ENCODE peak calls at places on chromosomes 7 and 10, in seven cellular contexts. B is AG09309; Z is CD8-positive, alpha-beta T cell; I is HCT116; P is neural crest cell; W is omental fat pad; V is body of pancreas. Y is an unnamed sample.
A peak's percentile ranks its signal among the peaks of the same experiment; 100 is the strongest.

GRCh38 chr7:157669768-157670345 is 333.1 kb downstream of the DNAJB6 start:
- DNase-seq in B (no peak), Z (no peak), I (no peak), P (no peak), W (no peak), V (no peak), Y (no peak)

GRCh38 chr7:46450425-46450824 is 529.4 kb upstream of the IGFBP3 start:
- DNase-seq in B (no peak), Z (no peak), I (no peak), P (no peak), W (no peak), V (no peak), Y (no peak)

GRCh38 chr10:112526906-112527305 is 79.9 kb downstream of the VTI1A start:
- DNase-seq in B (no peak), Z (no peak), I (peak; percentile 71), P (no peak), W (no peak), V (no peak), Y (no peak)

GRCh38 chr10:23280420-23281043 is 64.1 kb downstream of the C10orf67 start:
- DNase-seq in B (no peak), Z (no peak), I (no peak), P (no peak), W (no peak), V (no peak), Y (no peak)

GRCh38 chr7:45973725-45974532 is 52.9 kb upstream of the IGFBP3 start:
- DNase-seq in B (no peak), Z (no peak), I (no peak), P (peak; percentile 47), W (no peak), V (no peak), Y (no peak)

GRCh38 chr10:26217396-26218105 is 977 bp downstream of the GAD2 start:
- DNase-seq in B (no peak), Z (no peak), I (no peak), P (peak; percentile 6), W (no peak), V (no peak), Y (no peak)

GRCh38 chr7:150481207-150481920 is 30.9 kb downstream of the GIMAP8 start:
- DNase-seq in B (no peak), Z (peak; percentile 47), I (no peak), P (no peak), W (no peak), V (no peak), Y (no peak)

GRCh38 chr7:43647772-43648643 is 65.1 kb downstream of the STK17A start:
- DNase-seq in B (peak; percentile 99), Z (peak; percentile 54), I (peak; percentile 67), P (no peak), W (peak; percentile 54), V (peak; percentile 60), Y (no peak)

GRCh38 chr10:89391882-89392756 is at the start of gene IFIT1:
- DNase-seq in B (peak; percentile 92), Z (peak; percentile 36), I (peak; percentile 68), P (no peak), W (no peak), V (peak; percentile 52), Y (no peak)

GRCh38 chr7:17369686-17370426 is 71.4 kb downstream of the AHR start:
- DNase-seq in B (peak; percentile 86), Z (no peak), I (no peak), P (no peak), W (no peak), V (no peak), Y (no peak)

GRCh38 chr7:151011097-151011409 is 13.2 kb downstream of the ATG9B start:
- DNase-seq in B (no peak), Z (no peak), I (no peak), P (no peak), W (no peak), V (no peak), Y (no peak)

GRCh38 chr10:91551856-91552255 is 81.0 kb downstream of the PPP1R3C start:
- DNase-seq in B (peak; percentile 14), Z (no peak), I (peak; percentile 16), P (peak; percentile 43), W (no peak), V (peak; percentile 55), Y (no peak)

GRCh38 chr10:91552260-91552659 is 80.6 kb downstream of the PPP1R3C start:
- DNase-seq in B (no peak), Z (no peak), I (no peak), P (no peak), W (no peak), V (no peak), Y (no peak)

GRCh38 chr10:91549296-91549695 is 83.6 kb downstream of the PPP1R3C start:
- DNase-seq in B (no peak), Z (no peak), I (no peak), P (no peak), W (no peak), V (no peak), Y (no peak)

GRCh38 chr10:91555455-91555854 is 77.4 kb downstream of the PPP1R3C start:
- DNase-seq in B (no peak), Z (no peak), I (no peak), P (no peak), W (no peak), V (no peak), Y (no peak)

DNA sequence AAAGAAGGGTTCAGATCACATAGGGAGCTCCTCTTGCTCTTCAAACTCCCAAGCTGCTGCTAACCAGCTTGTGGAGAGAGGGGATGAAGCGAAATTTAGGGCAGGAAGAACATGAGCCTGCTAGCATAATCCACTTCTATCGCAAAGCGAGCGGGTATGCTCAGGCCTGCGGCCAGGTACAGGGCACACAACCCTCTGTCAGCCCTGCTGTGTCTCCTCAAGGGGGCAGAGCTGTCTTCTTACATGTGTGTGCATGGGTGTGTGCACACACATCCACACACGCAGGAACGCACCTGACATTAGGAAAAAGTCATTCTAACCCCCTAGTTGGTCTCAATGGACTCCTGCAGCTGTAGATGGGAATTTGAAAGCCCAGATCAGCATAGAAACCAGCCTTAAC is 80.2 kb downstream of the PPP1R3C start:
- DNase-seq in B (no peak), Z (no peak), I (peak; percentile 2), P (no peak), W (no peak), V (peak; percentile 71), Y (no peak)
- TF ChIP-seq CTCF in B (peak; percentile 55), Z (no peak), I (peak; percentile 58), P (no peak), W (no peak), V (peak; percentile 87), Y (no peak)

GRCh38 chr10:71369602-71370001 is 27.1 kb upstream of the CDH23 start:
- DNase-seq in B (no peak), Z (no peak), I (no peak), P (no peak), W (no peak), V (no peak), Y (no peak)

GRCh38 chr10:71370031-71370430 is 26.7 kb upstream of the CDH23 start:
- DNase-seq in B (no peak), Z (no peak), I (no peak), P (no peak), W (no peak), V (no peak), Y (no peak)

GRCh38 chr10:71366710-71367109 is 30.0 kb upstream of the CDH23 start:
- DNase-seq in B (no peak), Z (no peak), I (no peak), P (no peak), W (no peak), V (no peak), Y (no peak)

GRCh38 chr10:71367279-71367678 is 29.4 kb upstream of the CDH23 start:
- DNase-seq in B (no peak), Z (no peak), I (no peak), P (no peak), W (no peak), V (no peak), Y (no peak)

DNA sequence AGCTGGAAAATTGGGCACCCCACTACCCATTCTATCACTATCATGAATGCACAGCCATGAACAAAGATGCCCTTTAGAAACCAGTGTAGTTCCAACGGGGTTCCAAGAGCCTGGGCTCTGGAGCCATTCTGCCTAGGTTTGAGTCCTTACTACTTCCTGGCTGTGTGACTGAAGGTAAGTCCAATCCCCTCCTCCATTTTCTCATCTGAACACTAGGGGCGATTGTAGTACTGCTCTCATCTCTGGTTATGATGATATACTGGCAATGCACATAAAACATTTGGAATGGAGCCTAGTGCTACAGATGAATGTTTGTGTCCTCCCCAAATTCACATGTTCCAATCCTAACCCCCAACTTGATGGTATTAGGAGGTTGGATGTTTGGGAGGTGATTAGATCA is 28.1 kb upstream of the CDH23 start:
- DNase-seq in B (no peak), Z (no peak), I (no peak), P (no peak), W (no peak), V (no peak), Y (no peak)
- TF ChIP-seq CTCF in B (no peak), Z (no peak), I (no peak), P (peak; percentile 16), W (no peak), V (no peak), Y (no peak)

DNA sequence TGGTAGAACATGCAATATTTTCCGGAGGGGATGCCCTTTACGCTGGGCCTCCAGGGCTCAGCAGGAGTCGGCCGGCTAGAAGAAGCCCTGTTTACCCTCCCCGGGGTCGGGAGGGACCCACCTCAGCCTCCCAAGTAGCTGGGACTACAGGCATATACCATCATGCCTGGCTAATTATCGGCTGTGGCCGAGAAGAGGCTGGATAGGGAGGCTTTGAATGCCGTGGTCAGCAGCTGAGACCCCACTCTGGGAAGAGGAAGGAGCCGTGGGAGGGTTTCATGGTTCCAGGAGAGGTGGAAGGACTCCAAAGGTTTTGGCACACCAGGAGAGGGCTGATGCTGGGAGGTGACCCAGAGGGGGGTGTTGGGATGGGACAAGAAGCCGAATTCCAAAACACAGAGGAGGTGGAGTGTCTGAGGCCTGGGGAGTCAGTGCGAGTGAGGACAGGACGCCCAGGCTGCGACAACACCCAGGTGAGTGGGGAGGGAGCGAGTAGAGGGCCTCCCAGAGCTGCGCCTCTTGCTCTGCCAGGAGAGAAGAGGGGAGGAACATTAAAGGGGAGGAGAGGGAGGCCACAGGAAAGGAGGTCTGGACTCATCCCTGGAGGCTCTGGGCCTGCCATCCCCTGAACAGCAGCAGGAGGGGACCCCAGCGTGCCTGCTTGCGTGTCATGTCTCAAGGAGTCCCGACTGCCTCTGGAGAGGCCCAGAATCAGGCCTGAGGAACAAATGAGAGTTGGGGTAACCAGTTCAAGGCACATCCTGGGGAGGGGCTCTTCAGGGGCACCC is 19.6 kb downstream of the GRID2IP start:
- DNase-seq in B (no peak), Z (no peak), I (no peak), P (no peak), W (no peak), V (no peak), Y (no peak)
- TF ChIP-seq CTCF in B (no peak), Z (no peak), I (no peak), P (no peak), W (no peak), V (no peak), Y (no peak)

GRCh38 chr10:50574932-50575331 is 48.8 kb downstream of the SGMS1 start:
- DNase-seq in B (no peak), Z (no peak), I (no peak), P (no peak), W (no peak), V (no peak), Y (no peak)

GRCh38 chr10:50572017-50572491 is 51.7 kb downstream of the SGMS1 start:
- DNase-seq in B (no peak), Z (no peak), I (no peak), P (no peak), W (no peak), V (no peak), Y (no peak)

GRCh38 chr10:50575477-50576244 is 48.1 kb downstream of the SGMS1 start:
- DNase-seq in B (no peak), Z (no peak), I (no peak), P (no peak), W (no peak), V (no peak), Y (no peak)

GRCh38 chr10:50576245-50576815 is 47.4 kb downstream of the SGMS1 start:
- DNase-seq in B (no peak), Z (no peak), I (no peak), P (no peak), W (no peak), V (no peak), Y (no peak)

GRCh38 chr10:50574305-50574704 is 49.5 kb downstream of the SGMS1 start:
- DNase-seq in B (no peak), Z (no peak), I (no peak), P (no peak), W (no peak), V (no peak), Y (no peak)
- TF ChIP-seq CTCF in B (peak; percentile 13), Z (no peak), I (no peak), P (peak; percentile 44), W (no peak), V (no peak), Y (peak; percentile 27)

Y was measured in mesothelial cell of epicardium.